ENCODE peak calls at places on chromosome 15, in ten cellular contexts. Z, M, V, D, K, P, W, B, L and G are unnamed samples.

GRCh38 chr15:33454346-33454745 is 143.6 kb downstream of the RYR3 start:
- DNase-seq in V (no peak), L (no peak), Z (no peak), B (no peak), P (no peak), K (no peak), D (no peak), W (no peak), M (no peak), G (no peak)

GRCh38 chr15:95624616-95625361 is 705.7 kb upstream of the NR2F2 start:
- DNase-seq in B (no peak), L (no peak), Z (no peak), K (no peak), P (no peak), M (no peak), W (no peak), V (no peak), D (no peak), G (no peak)

GRCh38 chr15:93300796-93301195 is 211.8 kb upstream of the RGMA start:
- DNase-seq in L (peak), V (no peak), K (peak), B (no peak), W (peak), Z (no peak), M (no peak), D (no peak), P (no peak), G (no peak)

GRCh38 chr15:74291101-74292071 is 55.3 kb downstream of the CCDC33 start:
- DNase-seq in P (peak), Z (peak), V (peak), D (peak), M (peak), W (peak), B (peak), L (peak), K (peak), G (peak)

GRCh38 chr15:84832446-84833040 is 15.4 kb downstream of the ALPK3 start:
- DNase-seq in D (no peak), V (no peak), W (no peak), P (no peak), Z (no peak), M (no peak), B (no peak), L (no peak), K (no peak), G (no peak)

GRCh38 chr15:89349212-89349558 is 14.6 kb upstream of the POLG start:
- DNase-seq in L (no peak), W (no peak), K (no peak), V (no peak), P (no peak), M (peak), D (no peak), B (no peak), Z (no peak), G (peak)

GRCh38 chr15:89278307-89278706 is 34.5 kb downstream of the FANCI start:
- DNase-seq in V (no peak), Z (no peak), K (no peak), P (no peak), L (no peak), W (no peak), M (no peak), B (no peak), D (peak), G (no peak)

GRCh38 chr15:66919421-66919820 is 146.0 kb upstream of the SMAD3 start:
- DNase-seq in D (peak), L (no peak), K (no peak), M (no peak), Z (no peak), P (no peak), W (peak), B (no peak), V (no peak), G (no peak)

GRCh38 chr15:69841046-69841828 is 256.5 kb downstream of the TLE3 start:
- DNase-seq in K (no peak), D (no peak), P (no peak), L (no peak), B (no peak), M (no peak), V (no peak), W (no peak), Z (no peak), G (no peak)

GRCh38 chr15:69784808-69785550 is 312.7 kb downstream of the TLE3 start:
- DNase-seq in M (peak), B (no peak), P (no peak), W (no peak), V (no peak), K (no peak), L (no peak), D (no peak), Z (no peak), G (no peak)

GRCh38 chr15:74642724-74643367 is 27.2 kb downstream of the CLK3 start:
- DNase-seq in K (no peak), D (peak), W (peak), Z (no peak), B (no peak), V (no peak), L (no peak), P (no peak), M (peak), G (no peak)

GRCh38 chr15:96343529-96344072 is 13.1 kb downstream of the NR2F2 start:
- DNase-seq in Z (no peak), W (no peak), P (no peak), B (no peak), V (no peak), M (no peak), K (no peak), L (no peak), D (no peak), G (peak)

GRCh38 chr15:45534821-45535220 is 12.3 kb upstream of the SLC30A4 start:
- DNase-seq in P (no peak), Z (no peak), M (no peak), V (peak), L (no peak), W (no peak), B (no peak), D (no peak), K (no peak), G (no peak)